ENCODE peak calls at places on chromosomes 13 and 19, in six cellular contexts. Z is IMR-90, L is H9, C is neuronal stem cell, I is H1, Q is mesendoderm. R is an unnamed sample.

GRCh38 chr13:112210401-112210800 is 143.5 kb downstream of the SOX1 start:
- DNase-seq in Z (no peak), L (no peak), C (no peak), I (no peak), Q (peak; percentile 94), R (no peak)

GRCh38 chr19:6997679-6998445 is 23.4 kb downstream of the MBD3L2B start:
- DNase-seq in Z (no peak), L (no peak), C (no peak), I (no peak), Q (no peak), R (no peak)

GRCh38 chr13:25899952-25900351 is 151.9 kb downstream of the SHISA2 start:
- DNase-seq in Z (no peak), L (no peak), C (no peak), I (no peak), Q (no peak), R (no peak)

GRCh38 chr13:53075356-53076041 is 46.9 kb downstream of the OLFM4 start:
- DNase-seq in Z (no peak), L (no peak), C (no peak), I (no peak), Q (peak; percentile 61), R (no peak)

GRCh38 chr19:35220315-35220921 is 8.1 kb downstream of the FAM187B start:
- DNase-seq in Z (no peak), L (no peak), C (no peak), I (no peak), Q (peak; percentile 92), R (no peak)

GRCh38 chr13:113862191-113862765 is 1.6 kb downstream of the GAS6 start:
- DNase-seq in Z (peak; percentile 36), L (peak; percentile 29), C (no peak), I (peak; percentile 50), Q (no peak), R (peak; percentile 73)

GRCh38 chr19:46574533-46574932 is 26.6 kb upstream of the CALM3 start:
- DNase-seq in Z (no peak), L (no peak), C (no peak), I (no peak), Q (peak; percentile 82), R (no peak)

GRCh38 chr13:46315036-46315435 is 72.0 kb downstream of the RUBCNL start:
- DNase-seq in Z (no peak), L (no peak), C (no peak), I (no peak), Q (no peak), R (no peak)

GRCh38 chr13:40813662-40814454 is 24.4 kb downstream of the SLC25A15 start:
- DNase-seq in Z (peak; percentile 34), L (peak; percentile 44), C (no peak), I (peak; percentile 57), Q (peak; percentile 50), R (peak; percentile 32)

GRCh38 chr13:105735269-105735668 is 800.2 kb downstream of the EFNB2 start:
- DNase-seq in Z (no peak), L (no peak), C (no peak), I (no peak), Q (no peak), R (peak; percentile 36)

GRCh38 chr19:4343056-4343844 is at the start of gene MPND:
- DNase-seq in Z (peak; percentile 64), L (peak; percentile 86), C (peak; percentile 85), I (peak; percentile 94), Q (peak; percentile 86), R (peak; percentile 84)

GRCh38 chr19:3346677-3347353 is 19.6 kb upstream of the NFIC start:
- DNase-seq in Z (no peak), L (no peak), C (no peak), I (no peak), Q (no peak), R (no peak)

GRCh38 chr13:30654430-30654829 is 36.7 kb downstream of the USPL1 start:
- DNase-seq in Z (no peak), L (no peak), C (no peak), I (no peak), Q (no peak), R (no peak)

GRCh38 chr13:113920173-113920572 is 53.7 kb downstream of the C13orf46 start:
- DNase-seq in Z (no peak), L (no peak), C (no peak), I (no peak), Q (no peak), R (no peak)

DNA sequence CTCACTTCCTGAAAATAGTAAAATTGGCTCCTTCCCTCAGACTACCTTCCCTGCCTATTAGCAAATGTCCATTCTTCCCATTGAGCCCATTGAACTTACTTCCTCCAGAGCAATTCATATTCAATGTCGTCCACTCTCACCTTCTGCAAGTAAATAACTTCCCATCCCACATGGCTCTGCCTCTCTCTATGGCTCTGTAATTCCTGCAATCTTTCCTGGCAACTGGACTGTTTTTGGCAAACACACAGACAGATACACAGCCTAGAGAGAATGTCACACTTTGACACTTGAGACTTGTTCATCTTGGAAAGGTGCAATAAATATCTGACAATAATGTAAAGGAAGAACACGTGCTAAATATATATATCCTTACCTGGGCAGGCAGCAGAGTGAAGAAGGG is 18.3 kb downstream of the UQCRFS1 start:
- DNase-seq in Z (no peak), L (no peak), C (no peak), I (no peak), Q (no peak), R (no peak)
- H2BK15ac ChIP-seq in Z (no peak overlapping the region), L (no peak overlapping the region), C (no peak overlapping the region), I (no peak overlapping the region), Q (no peak overlapping the region), R (no peak overlapping the region)

GRCh38 chr19:29308977-29309520 is 96.1 kb upstream of the UQCRFS1 start:
- DNase-seq in Z (no peak), L (peak; percentile 69), C (no peak), I (peak; percentile 60), Q (peak; percentile 57), R (no peak)
- H3K4ac ChIP-seq in Z (no peak overlapping the region), L (no peak overlapping the region), C (no peak overlapping the region), I (no peak overlapping the region), Q (no peak overlapping the region), R (no peak overlapping the region)

DNA sequence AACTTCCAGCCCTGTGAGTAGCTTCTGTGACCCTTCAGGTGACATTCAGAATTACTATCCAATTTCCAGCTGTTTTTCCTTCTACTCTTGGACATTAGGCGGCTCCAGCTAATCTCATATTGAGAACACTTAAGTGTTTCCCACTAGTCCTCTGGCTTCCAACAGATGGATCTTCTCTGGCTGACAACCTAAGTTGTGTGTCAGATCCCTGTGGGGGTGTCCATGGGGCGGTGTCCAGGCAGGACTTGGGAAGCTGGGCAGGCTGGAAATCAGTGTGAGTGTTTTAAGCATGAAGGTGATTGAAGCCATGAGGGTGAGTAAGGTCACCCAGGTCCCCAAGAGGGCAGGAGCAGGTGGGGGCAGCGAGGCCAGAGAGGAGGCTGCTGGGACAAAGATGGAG is 10.1 kb downstream of the CNOT3 start:
- DNase-seq in Z (peak; percentile 28), L (no peak), C (no peak), I (no peak), Q (no peak), R (peak; percentile 53)
- H2BK15ac ChIP-seq in Z (no peak overlapping the region), L (no peak overlapping the region), C (no peak overlapping the region), I (no peak overlapping the region), Q (no peak overlapping the region), R (no peak overlapping the region)

GRCh38 chr13:19020988-19021387 is 160.6 kb downstream of the TUBA3C start:
- DNase-seq in Z (no peak), L (no peak), C (no peak), I (no peak), Q (no peak), R (no peak)

GRCh38 chr13:19023115-19023514 is 158.5 kb downstream of the TUBA3C start:
- DNase-seq in Z (no peak), L (no peak), C (no peak), I (no peak), Q (no peak), R (no peak)
- H3K4ac ChIP-seq in Z (no peak overlapping the region), L (no peak overlapping the region), C (no peak overlapping the region), I (no peak overlapping the region), Q (no peak overlapping the region), R (no peak overlapping the region)

DNA sequence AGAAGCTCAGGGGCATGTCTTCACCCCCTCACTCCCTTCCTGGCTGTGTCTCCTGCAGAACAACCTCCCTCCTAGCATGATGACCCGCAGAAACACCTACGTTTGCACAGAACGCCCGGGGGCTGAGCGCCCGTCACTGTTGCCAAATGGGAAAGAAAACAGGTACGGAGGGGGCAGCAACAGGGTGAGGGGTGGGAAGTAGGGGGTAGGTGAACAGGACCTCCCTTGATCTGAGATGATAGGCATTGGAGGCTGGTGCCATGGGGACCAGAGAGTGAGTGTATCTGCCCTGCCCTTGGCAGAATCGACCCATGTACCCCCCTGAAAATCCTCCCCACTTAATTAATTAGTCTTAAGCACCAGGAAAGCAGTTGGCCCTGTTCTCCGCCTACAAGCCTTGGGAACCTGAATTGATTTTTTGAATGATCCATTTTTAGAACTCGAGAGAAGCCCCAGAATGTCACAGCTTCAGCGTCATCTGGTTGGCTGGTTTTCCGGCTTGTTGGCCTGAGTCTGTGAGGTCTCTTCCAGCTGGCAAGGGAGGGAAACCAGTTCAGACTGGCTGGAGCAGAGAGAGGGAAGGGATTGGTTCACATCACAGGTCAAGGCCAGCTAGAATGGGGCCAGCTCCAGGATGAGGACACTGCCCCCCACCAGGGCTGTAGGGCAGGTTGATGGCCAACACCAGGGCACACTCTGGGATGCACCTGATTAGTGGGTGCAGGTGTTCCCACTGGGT is 28.2 kb downstream of the CKM start:
- DNase-seq in Z (no peak), L (no peak), C (no peak), I (no peak), Q (no peak), R (no peak)
- H2BK15ac ChIP-seq in Z (no peak overlapping the region), L (no peak overlapping the region), C (no peak overlapping the region), I (no peak overlapping the region), Q (no peak overlapping the region), R (no peak overlapping the region)

GRCh38 chr19:39339636-39340035 is 2.6 kb upstream of the SAMD4B start:
- DNase-seq in Z (no peak), L (no peak), C (no peak), I (no peak), Q (no peak), R (no peak)

GRCh38 chr19:39345956-39346355 is 3.7 kb downstream of the SAMD4B start:
- DNase-seq in Z (no peak), L (no peak), C (no peak), I (no peak), Q (no peak), R (no peak)

GRCh38 chr19:39341720-39342604 is at the start of gene SAMD4B:
- DNase-seq in Z (peak; percentile 97), L (peak; percentile 99), C (peak; percentile 99), I (peak; percentile 96), Q (peak; percentile 99), R (peak; percentile 98)

GRCh38 chr19:39341122-39341719 is 1.0 kb upstream of the SAMD4B start:
- DNase-seq in Z (no peak), L (peak; percentile 58), C (no peak), I (peak; percentile 64), Q (no peak), R (no peak)

DNA sequence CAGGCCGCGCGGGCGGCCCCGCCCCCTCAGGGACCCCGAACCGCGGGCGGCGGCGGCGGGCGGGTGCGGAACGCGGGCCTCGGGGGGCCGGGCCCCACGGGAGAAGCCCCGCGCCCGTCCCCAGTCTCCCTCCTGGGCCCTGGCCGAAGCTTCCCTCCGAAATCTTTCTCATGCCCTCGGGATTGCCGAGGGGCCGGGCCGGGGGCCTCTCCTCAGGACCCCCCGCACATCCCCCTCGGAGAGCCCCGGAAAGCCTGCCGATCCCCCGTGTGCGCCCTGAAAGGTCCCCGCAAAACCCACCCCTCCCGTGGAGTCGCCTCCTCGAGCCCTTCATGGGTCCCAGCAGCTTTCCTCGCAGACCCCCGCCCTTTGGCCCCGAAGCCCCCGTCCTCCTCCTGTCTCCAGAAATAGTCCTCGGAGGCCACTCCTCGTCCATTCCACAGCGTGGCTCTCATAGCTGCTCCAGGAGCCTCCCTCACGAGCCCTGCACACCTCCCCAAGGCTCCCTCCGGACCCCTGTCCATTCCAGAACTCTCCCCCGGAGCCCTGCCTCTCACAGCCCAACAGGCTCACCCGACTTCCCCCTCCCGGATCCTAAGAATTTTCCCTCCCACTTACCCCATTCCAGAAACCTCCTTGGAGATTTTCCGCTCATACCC is 555 bp downstream of the SAMD4B start:
- DNase-seq in Z (no peak), L (no peak), C (no peak), I (no peak), Q (peak; percentile 48), R (peak; percentile 40)
- H3K4ac ChIP-seq in Z (peak overlapping the region; percentile 70), L (no peak overlapping the region), C (no peak overlapping the region), I (no peak overlapping the region), Q (peak overlapping the region; percentile 96), R (peak overlapping the region; percentile 24)